ENCODE peak calls at places on chromosomes 5 and 9, in five cellular contexts. T, S, H, J and C are unnamed samples.

GRCh38 chr5:145775411-145775810 is 59.7 kb downstream of the PRELID2 start:
- DNase-seq in T (no peak), S (no peak), H (no peak), J (no peak), C (no peak)

GRCh38 chr5:82388186-82388585 is 110.0 kb upstream of the RPS23 start:
- DNase-seq in T (no peak), S (no peak), H (no peak), J (no peak), C (no peak)

GRCh38 chr5:179367491-179367890 is 22.2 kb upstream of the ADAMTS2 start:
- DNase-seq in T (no peak), S (no peak), H (no peak), J (no peak), C (no peak)

GRCh38 chr9:113957778-113958430 is 81.8 kb downstream of the ZNF618 start:
- DNase-seq in T (peak; percentile 26), S (no peak), H (no peak), J (no peak), C (no peak)

GRCh38 chr9:28134577-28134976 is 561.3 kb upstream of the C9orf72 start:
- DNase-seq in T (no peak), S (no peak), H (no peak), J (no peak), C (no peak)

GRCh38 chr9:91160181-91160580 is 201.5 kb downstream of the AUH start:
- DNase-seq in T (no peak), S (no peak), H (no peak), J (no peak), C (no peak)

GRCh38 chr5:147065071-147065470 is 169.8 kb upstream of the STK32A start:
- DNase-seq in T (no peak), S (no peak), H (no peak), J (no peak), C (no peak)

GRCh38 chr9:94606641-94607339 is 13.2 kb upstream of the FBP2 start:
- DNase-seq in T (peak; percentile 65), S (peak; percentile 46), H (no peak), J (no peak), C (no peak)

GRCh38 chr5:159601216-159601615 is 270.9 kb upstream of the IL12B start:
- DNase-seq in T (no peak), S (no peak), H (no peak), J (no peak), C (no peak)

GRCh38 chr5:148586796-148587195 is 67.5 kb downstream of the HTR4 start:
- DNase-seq in T (no peak), S (no peak), H (no peak), J (no peak), C (no peak)

GRCh38 chr5:148583421-148583965 is 70.8 kb downstream of the HTR4 start:
- DNase-seq in T (no peak), S (no peak), H (no peak), J (no peak), C (no peak)

GRCh38 chr5:148584103-148584502 is 70.2 kb downstream of the HTR4 start:
- DNase-seq in T (no peak), S (no peak), H (no peak), J (no peak), C (no peak)

DNA sequence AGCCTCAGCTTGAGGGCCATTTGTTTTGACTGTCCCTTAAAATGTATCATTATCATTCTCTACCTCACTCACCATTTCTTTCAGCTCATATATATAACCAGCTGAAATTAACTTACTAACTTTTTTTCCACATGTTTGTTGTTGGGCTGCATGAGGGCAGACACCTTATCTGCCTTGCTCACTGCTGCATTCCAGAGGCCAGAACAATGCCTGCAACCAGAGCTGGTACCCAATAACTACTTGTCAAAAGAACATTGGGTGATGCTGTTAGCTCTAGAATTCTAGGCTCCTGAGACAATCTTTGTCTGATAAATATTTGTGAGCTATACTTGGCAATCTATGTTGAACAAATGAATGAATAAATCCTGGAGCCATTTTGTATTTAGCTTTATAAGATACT is 68.3 kb downstream of the HTR4 start:
- DNase-seq in T (no peak), S (no peak), H (no peak), J (no peak), C (no peak)
- TF ChIP-seq CTCF in T (no peak), S (no peak), H (no peak), J (no peak), C (no peak)

DNA sequence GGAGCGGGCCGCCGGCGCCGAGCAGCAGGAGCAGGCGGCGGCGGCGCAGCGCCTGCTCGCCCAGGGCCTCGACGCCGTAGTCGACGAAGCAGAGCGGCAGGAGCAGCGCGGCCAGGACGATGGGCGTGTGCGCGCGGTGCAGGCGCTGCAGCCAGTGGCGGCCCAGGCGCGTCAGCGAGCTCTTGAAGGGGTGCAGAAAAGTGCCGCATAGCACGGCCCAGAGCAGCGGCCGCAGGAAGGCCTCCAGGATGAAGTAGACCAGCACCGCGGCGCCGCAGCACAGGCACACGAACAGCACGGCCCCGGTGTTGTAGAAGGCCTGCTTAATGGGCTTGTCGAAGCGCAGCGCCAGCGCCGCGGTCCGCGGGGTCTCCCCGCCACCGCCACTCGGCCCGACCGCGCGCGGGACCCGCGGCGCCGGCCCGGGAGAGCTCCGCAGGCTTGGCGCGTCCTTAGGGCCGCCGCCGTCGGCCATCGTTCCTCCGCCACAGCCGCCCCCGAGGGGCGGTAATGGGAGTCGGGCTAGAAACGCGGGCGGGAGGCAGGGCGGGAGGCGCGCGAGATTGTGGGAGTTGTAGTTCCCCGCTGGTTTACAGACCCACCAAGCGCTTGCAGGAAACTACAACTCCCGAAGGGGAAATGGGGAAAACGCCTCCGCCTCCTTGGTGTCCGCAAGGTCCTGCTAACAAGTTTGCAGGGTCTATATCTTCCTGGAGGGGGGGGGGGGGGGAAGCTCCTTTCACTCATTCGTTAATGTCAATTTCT is at the start of gene TMEM245:
- DNase-seq in T (peak; percentile 97), S (peak; percentile 98), H (peak; percentile 98), J (peak; percentile 96), C (peak; percentile 97)
- H3K4me1 ChIP-seq in T (peaks cover 46% of the 10 kb centered on the region), S (peaks cover 29% of the 10 kb centered on the region), H (peaks cover 23% of the 10 kb centered on the region), J (no peaks in the 10 kb centered on the region), C (peaks cover 44% of the 10 kb centered on the region)

DNA sequence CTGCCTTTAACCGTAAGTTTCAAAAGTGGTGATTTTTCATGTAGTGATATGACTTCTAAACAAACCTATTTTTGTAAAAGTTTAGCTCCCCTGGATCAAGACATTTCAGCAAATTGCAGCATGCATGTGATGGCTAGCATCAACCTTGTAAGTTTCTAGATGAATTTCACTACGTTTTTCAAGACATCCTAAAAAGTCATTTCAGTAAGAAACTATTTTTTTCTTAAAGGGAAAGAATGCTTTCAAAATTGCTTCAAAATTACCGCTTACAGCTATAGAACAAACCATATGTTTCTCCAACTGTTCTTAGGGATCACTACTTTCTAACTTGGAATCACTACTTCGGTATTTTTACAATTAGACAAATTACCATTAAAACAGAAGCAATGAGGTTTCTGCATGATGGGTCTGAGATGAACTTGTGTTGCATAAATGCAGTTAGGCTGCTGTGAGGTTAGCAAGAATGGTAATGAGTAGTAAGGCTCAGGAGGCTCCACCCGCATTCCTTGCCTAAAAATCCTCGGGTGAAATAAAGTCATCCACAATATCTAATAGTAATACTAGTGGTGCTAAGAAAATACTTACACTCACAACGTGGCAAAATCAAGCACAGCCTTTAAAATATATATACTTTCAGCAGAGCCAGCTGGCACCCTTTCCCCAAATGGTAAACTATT is 53.8 kb downstream of the CDC14B start:
- DNase-seq in T (no peak), S (no peak), H (peak; percentile 4), J (no peak), C (no peak)
- H3K27ac ChIP-seq in T (peak overlapping the region; percentile 92), S (no peak overlapping the region), H (peak overlapping the region; percentile 98), J (peak overlapping the region; percentile 83), C (peak overlapping the region; percentile 97)

GRCh38 chr9:35604578-35605335 is at the start of gene TESK1:
- DNase-seq in T (peak; percentile 86), S (peak; percentile 91), H (peak; percentile 88), J (peak; percentile 73), C (peak; percentile 59)

GRCh38 chr9:35603986-35604577 is 980 bp upstream of the TESK1 start:
- DNase-seq in T (peak; percentile 100), S (peak; percentile 100), H (peak; percentile 100), J (peak; percentile 99), C (peak; percentile 100)

GRCh38 chr9:35598863-35599590 is 6.0 kb upstream of the TESK1 start:
- DNase-seq in T (no peak), S (peak; percentile 83), H (peak; percentile 62), J (no peak), C (no peak)

GRCh38 chr9:35603506-35603985 is 1.5 kb upstream of the TESK1 start:
- DNase-seq in T (peak; percentile 89), S (no peak), H (peak; percentile 54), J (peak; percentile 86), C (peak; percentile 90)

GRCh38 chr9:35599763-35600604 is 5.1 kb upstream of the TESK1 start:
- DNase-seq in T (no peak), S (no peak), H (no peak), J (no peak), C (no peak)
- TF ChIP-seq CTCF in T (no peak), S (no peak), H (no peak), J (no peak), C (no peak)

GRCh38 chr9:21686738-21687137 is 115.7 kb upstream of the MTAP start:
- DNase-seq in T (no peak), S (no peak), H (no peak), J (no peak), C (no peak)
- H3K4me1 ChIP-seq in T (peaks cover 20% of the 10 kb centered on the region), S (no peaks in the 10 kb centered on the region), H (no peaks in the 10 kb centered on the region), J (no peaks in the 10 kb centered on the region), C (no peaks in the 10 kb centered on the region)

DNA sequence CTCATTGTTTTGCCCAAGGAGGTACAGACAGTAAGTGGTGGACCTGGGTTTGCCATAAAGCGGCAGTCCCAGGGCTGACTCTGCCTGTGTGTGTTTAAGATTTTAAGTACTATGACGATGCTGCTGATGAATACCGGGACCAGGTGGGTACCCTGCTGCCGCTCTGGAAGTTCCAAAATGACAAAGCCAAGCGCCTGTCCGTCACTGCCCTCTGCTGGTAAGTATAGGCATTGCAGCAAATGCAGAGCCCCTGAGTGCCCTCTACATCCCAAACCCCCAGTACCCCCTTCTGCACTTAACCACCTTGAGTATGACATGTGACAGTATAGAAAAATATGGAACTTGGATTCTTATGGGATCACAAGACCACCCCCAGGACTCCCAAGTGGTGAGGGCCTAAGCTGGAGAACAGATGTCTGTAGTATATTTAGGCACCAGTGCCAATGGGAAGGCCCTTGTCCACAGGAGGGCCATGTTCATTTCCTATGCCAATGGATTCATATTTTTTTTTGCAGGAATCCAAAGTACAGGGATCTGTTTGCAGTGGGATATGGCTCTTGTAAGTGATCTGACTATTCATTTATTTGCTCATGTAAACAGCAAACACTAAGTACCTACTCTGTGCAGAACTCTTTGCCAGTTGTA is 22.0 kb downstream of the ENHO start:
- DNase-seq in T (no peak), S (peak; percentile 56), H (peak; percentile 52), J (peak; percentile 57), C (no peak)
- H3K27ac ChIP-seq in T (no peak overlapping the region), S (no peak overlapping the region), H (no peak overlapping the region), J (no peak overlapping the region), C (no peak overlapping the region)

DNA sequence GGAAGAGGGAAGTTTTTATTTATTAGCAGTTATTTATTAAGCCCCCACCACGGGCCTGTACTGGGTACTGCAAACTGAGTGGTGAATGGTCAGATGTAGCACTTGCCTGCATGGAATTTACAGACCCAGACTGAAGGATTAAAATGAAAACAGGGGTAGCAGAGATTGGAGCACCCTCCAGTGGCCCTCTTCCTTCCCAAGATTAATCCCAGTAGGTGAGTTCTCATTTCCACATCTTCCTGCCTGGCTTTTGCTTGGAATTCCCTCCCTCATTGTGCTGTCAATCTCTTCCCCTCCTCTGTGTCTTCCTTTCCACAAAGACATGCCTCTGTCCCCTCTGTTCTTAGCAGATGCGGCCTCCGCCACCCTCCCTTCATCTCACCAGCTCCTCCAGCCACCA is 39.2 kb downstream of the MVB12B start:
- DNase-seq in T (no peak), S (no peak), H (no peak), J (no peak), C (no peak)
- TF ChIP-seq CTCF in T (no peak), S (no peak), H (no peak), J (no peak), C (no peak)